ENCODE peak calls at places on chromosomes 7 and 10, in nine cellular contexts. G, K, O, F, R, L, P, Q and E are unnamed samples.

GRCh38 chr10:46234026-46234425 is 52.8 kb upstream of the ANTXRL start:
- DNase-seq in G (no peak), K (no peak), O (no peak), F (no peak), R (no peak), L (no peak), P (no peak), Q (no peak), E (no peak)

GRCh38 chr10:24255115-24255895 is 46.4 kb downstream of the KIAA1217 start:
- DNase-seq in G (no peak), K (no peak), O (no peak), F (no peak), R (no peak), L (no peak), P (no peak), Q (no peak), E (no peak)

GRCh38 chr7:157596471-157596870 is 259.7 kb downstream of the DNAJB6 start:
- DNase-seq in G (no peak), K (no peak), O (no peak), F (no peak), R (no peak), L (no peak), P (no peak), Q (no peak), E (no peak)

GRCh38 chr7:490461-491291 is 29.0 kb downstream of the PDGFA start:
- DNase-seq in G (no peak), K (no peak), O (no peak), F (no peak), R (no peak), L (no peak), P (no peak), Q (no peak), E (no peak)

GRCh38 chr7:29918850-29919249 is 70.8 kb downstream of the SCRN1 start:
- DNase-seq in G (no peak), K (no peak), O (no peak), F (no peak), R (no peak), L (no peak), P (no peak), Q (no peak), E (no peak)

GRCh38 chr7:55409474-55410225 is 44.5 kb downstream of the LANCL2 start:
- DNase-seq in G (no peak), K (no peak), O (no peak), F (no peak), R (no peak), L (no peak), P (peak), Q (no peak), E (no peak)

GRCh38 chr7:6462094-6462493 is 14.3 kb upstream of the DAGLB start:
- DNase-seq in G (no peak), K (no peak), O (no peak), F (no peak), R (no peak), L (no peak), P (no peak), Q (no peak), E (no peak)

GRCh38 chr7:157224627-157225026 is 85.9 kb downstream of the UBE3C start:
- DNase-seq in G (no peak), K (no peak), O (no peak), F (peak), R (no peak), L (peak), P (peak), Q (peak), E (peak)

GRCh38 chr7:11452491-11452890 is 379.5 kb downstream of the THSD7A start:
- DNase-seq in G (no peak), K (no peak), O (no peak), F (no peak), R (no peak), L (no peak), P (no peak), Q (no peak), E (no peak)

GRCh38 chr10:100448977-100449376 is 13.8 kb upstream of the WNT8B start:
- DNase-seq in G (no peak), K (no peak), O (no peak), F (no peak), R (no peak), L (no peak), P (no peak), Q (no peak), E (no peak)

GRCh38 chr7:3404490-3404889 is 103.4 kb downstream of the SDK1 start:
- DNase-seq in G (no peak), K (no peak), O (no peak), F (peak), R (no peak), L (peak), P (peak), Q (peak), E (peak)

GRCh38 chr7:113209449-113210203 is 91.3 kb upstream of the SMIM30 start:
- DNase-seq in G (no peak), K (no peak), O (no peak), F (no peak), R (no peak), L (peak), P (no peak), Q (peak), E (no peak)

GRCh38 chr10:61000769-61001730 is 57.1 kb upstream of the RHOBTB1 start:
- DNase-seq in G (peak), K (no peak), O (no peak), F (peak), R (no peak), L (peak), P (no peak), Q (peak), E (peak)

GRCh38 chr7:91814189-91814588 is 66.3 kb downstream of the MTERF1 start:
- DNase-seq in G (no peak), K (no peak), O (peak), F (no peak), R (no peak), L (no peak), P (no peak), Q (no peak), E (no peak)

GRCh38 chr10:4240641-4241197 is 455.7 kb upstream of the KLF6 start:
- DNase-seq in G (no peak), K (no peak), O (no peak), F (no peak), R (peak), L (peak), P (peak), Q (peak), E (peak)

GRCh38 chr7:150801242-150801945 is 825 bp downstream of the TMEM176A start:
- DNase-seq in G (peak), K (no peak), O (no peak), F (no peak), R (no peak), L (no peak), P (no peak), Q (no peak), E (no peak)
- H3K4me3 ChIP-seq in G (peak), K (no peak), O (no peak), F (no peak), R (no peak), L (no peak), P (no peak), Q (peak), E (no peak)

DNA sequence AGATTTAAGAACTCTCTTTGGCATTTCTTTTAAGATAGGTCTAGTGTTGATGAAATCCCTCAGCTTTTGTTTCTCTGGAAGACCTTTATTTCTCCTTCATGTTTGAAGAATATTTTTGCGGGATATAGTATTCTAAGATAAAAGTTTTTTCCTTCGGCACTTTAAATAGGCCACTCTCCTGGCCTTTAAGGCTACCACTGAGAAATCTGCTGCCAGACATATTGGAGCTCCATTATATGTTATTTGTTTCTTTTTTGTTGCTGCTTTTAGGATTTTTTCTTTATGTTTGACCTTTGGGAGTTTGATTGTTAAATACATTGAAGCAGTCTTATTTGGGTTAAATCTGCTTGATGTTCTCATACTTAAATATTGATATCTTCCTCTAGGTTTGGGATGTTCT is 22.6 kb downstream of the GALNT11 start:
- DNase-seq in G (no peak), K (no peak), O (no peak), F (no peak), R (no peak), L (no peak), P (no peak), Q (no peak), E (no peak)
- H3K4me3 ChIP-seq in G (no peak), K (no peak), O (no peak), F (no peak), R (no peak), L (no peak), P (no peak), Q (no peak), E (no peak)

GRCh38 chr7:152189026-152189425 is 163.6 kb downstream of the GALNT11 start:
- DNase-seq in G (no peak), K (no peak), O (no peak), F (no peak), R (no peak), L (peak), P (no peak), Q (peak), E (peak)
- H3K4me3 ChIP-seq in G (no peak), K (no peak), O (no peak), F (no peak), R (no peak), L (no peak), P (no peak), Q (no peak), E (no peak)

GRCh38 chr7:47572939-47573757 is 8.8 kb downstream of the TNS3 start:
- DNase-seq in G (no peak), K (no peak), O (no peak), F (peak), R (no peak), L (no peak), P (no peak), Q (no peak), E (no peak)

GRCh38 chr7:47572101-47572460 is 9.8 kb downstream of the TNS3 start:
- DNase-seq in G (peak), K (no peak), O (no peak), F (no peak), R (no peak), L (no peak), P (no peak), Q (no peak), E (no peak)

GRCh38 chr7:47576031-47576908 is 5.6 kb downstream of the TNS3 start:
- DNase-seq in G (peak), K (no peak), O (no peak), F (peak), R (no peak), L (no peak), P (no peak), Q (peak), E (no peak)

GRCh38 chr7:47574473-47575328 is 7.2 kb downstream of the TNS3 start:
- DNase-seq in G (peak), K (no peak), O (no peak), F (peak), R (no peak), L (no peak), P (no peak), Q (no peak), E (no peak)

GRCh38 chr7:47573758-47574472 is 8.0 kb downstream of the TNS3 start:
- DNase-seq in G (no peak), K (no peak), O (no peak), F (peak), R (no peak), L (peak), P (no peak), Q (peak), E (peak)
- H3K4me3 ChIP-seq in G (no peak), K (no peak), O (no peak), F (no peak), R (peak), L (peak), P (no peak), Q (peak), E (no peak)

DNA sequence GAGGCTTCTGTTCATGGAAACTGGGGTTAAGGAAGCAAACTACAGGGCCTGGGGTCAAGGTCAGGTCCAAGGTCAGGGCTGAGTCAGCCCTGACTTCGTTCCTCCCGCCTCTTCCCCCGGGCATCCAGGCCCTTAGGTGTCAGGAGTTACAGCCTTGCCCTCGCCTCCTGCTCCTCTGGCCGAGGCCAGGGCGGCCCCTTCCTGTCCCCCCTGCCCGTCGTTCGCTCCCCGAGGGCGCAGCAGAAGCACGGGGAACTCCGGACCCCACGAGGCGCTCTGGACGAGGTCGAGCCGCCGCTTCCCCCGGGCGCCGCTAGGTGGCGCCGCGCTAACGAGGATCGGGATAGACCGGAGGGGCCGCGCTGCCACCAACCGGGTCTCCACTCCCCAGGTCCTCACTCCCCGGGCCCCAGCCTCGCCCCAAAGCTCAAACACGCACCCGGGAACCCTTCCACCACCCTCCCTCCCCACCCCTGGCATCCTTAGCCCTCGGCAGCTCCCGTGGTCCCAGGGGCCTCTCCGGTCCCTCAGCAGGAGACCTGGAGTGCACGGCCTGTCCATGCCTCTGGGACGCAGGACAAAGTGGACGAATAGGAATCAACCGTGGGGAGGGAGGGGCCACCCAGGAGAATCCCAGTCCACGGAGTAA is 59.2 kb upstream of the MYL10 start:
- DNase-seq in G (peak), K (peak), O (peak), F (peak), R (no peak), L (peak), P (peak), Q (peak), E (peak)
- H3K4me3 ChIP-seq in G (no peak), K (no peak), O (no peak), F (no peak), R (peak), L (no peak), P (peak), Q (peak), E (peak)